ENCODE peak calls at places on chromosomes 7 and 10, in nine cellular contexts. L is ovary; Y is Panc1; M is left ventricle myocardium inferior; Z is CD4-positive, alpha-beta memory T cell; R is CD4-positive, CD25-positive, alpha-beta regulatory T cell; H is pancreas; F is kidney; K is SK-N-SH. U is an unnamed sample. For H3K4me1, the result is how much of the 10 kb centered on the place peaks cover.

GRCh38 chr10:58477122-58477521 is 35.5 kb upstream of the BICC1 start:
- DNase-seq in K (no peak), R (no peak), Z (no peak), M (peak), L (peak), Y (no peak), H (no peak), F (peak), U (peak)

GRCh38 chr7:35565927-35566326 is 129.0 kb downstream of the HERPUD2 start:
- DNase-seq in K (no peak), H (no peak), Y (no peak), Z (no peak), F (no peak), L (no peak), M (no peak), R (no peak), U (no peak)

GRCh38 chr10:5599613-5600520 is 66.5 kb downstream of the ASB13 start:
- DNase-seq in L (no peak), M (no peak), F (peak), Y (no peak), H (no peak), Z (no peak), R (no peak), K (no peak), U (peak)

GRCh38 chr7:36726806-36727503 is 2.7 kb upstream of the AOAH start:
- DNase-seq in M (no peak), Z (no peak), L (no peak), H (no peak), K (no peak), R (no peak), Y (no peak), F (no peak), U (no peak)

GRCh38 chr7:81155654-81156373 is 237.0 kb upstream of the SEMA3C start:
- DNase-seq in Z (no peak), M (no peak), K (no peak), F (no peak), R (no peak), L (no peak), H (no peak), Y (no peak), U (no peak)

GRCh38 chr10:132064082-132064755 is 1.5 kb upstream of the JAKMIP3 start:
- DNase-seq in H (no peak), L (no peak), R (no peak), Y (no peak), M (no peak), Z (no peak), F (no peak), K (no peak), U (peak)

GRCh38 chr10:13528875-13529713 is at the start of gene BEND7:
- DNase-seq in M (peak), L (peak), R (no peak), K (peak), H (peak), Y (no peak), F (peak), Z (no peak), U (no peak)

GRCh38 chr10:11875183-11875498 is 52.0 kb downstream of the PROSER2 start:
- DNase-seq in H (no peak), Y (no peak), M (no peak), K (peak), Z (no peak), F (no peak), R (no peak), L (no peak), U (peak)

GRCh38 chr10:94546058-94546595 is 539 bp downstream of the HELLS start:
- DNase-seq in F (no peak), Z (no peak), H (no peak), K (peak), Y (peak), L (no peak), R (no peak), M (no peak), U (no peak)

GRCh38 chr7:93040355-93040754 is 77.4 kb downstream of the SAMD9 start:
- DNase-seq in H (no peak), F (no peak), Y (no peak), M (peak), L (no peak), R (no peak), Z (no peak), K (no peak), U (no peak)

GRCh38 chr10:54477738-54478137 is 323.3 kb downstream of the PCDH15 start:
- DNase-seq in F (no peak), R (no peak), Y (no peak), Z (no peak), L (no peak), H (no peak), K (no peak), M (no peak), U (no peak)

GRCh38 chr7:47104206-47104549 is 477.7 kb downstream of the TNS3 start:
- DNase-seq in K (no peak), Z (no peak), R (no peak), F (no peak), H (no peak), M (no peak), Y (no peak), L (no peak), U (no peak)

GRCh38 chr7:118183254-118183585 is 744 bp upstream of the LSM8 start:
- DNase-seq in F (no peak), M (no peak), Z (no peak), Y (no peak), L (no peak), H (no peak), K (peak), R (no peak), U (no peak)

GRCh38 chr10:86102446-86102845 is 264.1 kb downstream of the GRID1 start:
- DNase-seq in L (no peak), Y (no peak), K (peak), F (no peak), Z (no peak), H (no peak), M (no peak), R (no peak), U (no peak)

GRCh38 chr7:35753761-35754603 is 46.9 kb upstream of the SEPTIN7 start:
- DNase-seq in M (peak), Z (no peak), L (peak), R (no peak), K (no peak), F (no peak), H (no peak), Y (no peak), U (no peak)

GRCh38 chr7:18458830-18459229 is 36.7 kb upstream of the HDAC9 start:
- DNase-seq in H (no peak), K (no peak), R (no peak), Z (no peak), F (no peak), M (no peak), Y (no peak), L (no peak), U (no peak)

GRCh38 chr7:151711906-151712771 is 164.8 kb downstream of the PRKAG2 start:
- DNase-seq in Y (no peak), K (no peak), Z (no peak), F (no peak), L (no peak), R (no peak), M (peak), H (no peak), U (no peak)
- H3K27ac ChIP-seq in Y (peak), K (no peak), Z (no peak), F (peak), L (no peak), R (no peak), M (peak), H (no peak), U (no peak)

GRCh38 chr7:121516791-121517305 is 120.7 kb upstream of the FAM3C start:
- DNase-seq in M (no peak), F (no peak), R (no peak), K (no peak), L (no peak), Z (no peak), Y (no peak), H (no peak), U (no peak)
- H3K4me3 ChIP-seq in M (no peak), F (no peak), R (no peak), K (no peak), L (no peak), Z (no peak), Y (no peak), H (no peak), U (no peak)

GRCh38 chr10:124606822-124607221 is 137.4 kb downstream of the FAM53B start:
- DNase-seq in Z (no peak), F (no peak), L (no peak), R (no peak), H (no peak), M (no peak), Y (no peak), K (no peak), U (no peak)

GRCh38 chr10:124605856-124606812 is 138.0 kb downstream of the FAM53B start:
- DNase-seq in K (no peak), H (no peak), Y (no peak), M (no peak), F (no peak), L (no peak), R (no peak), Z (no peak), U (no peak)

GRCh38 chr10:124607693-124608092 is 136.5 kb downstream of the FAM53B start:
- DNase-seq in R (no peak), L (no peak), M (no peak), H (no peak), K (no peak), Z (no peak), Y (no peak), F (no peak), U (no peak)

GRCh38 chr10:124609698-124610097 is 134.5 kb downstream of the FAM53B start:
- DNase-seq in R (no peak), F (no peak), K (no peak), H (no peak), Y (no peak), M (no peak), L (no peak), Z (no peak), U (no peak)

DNA sequence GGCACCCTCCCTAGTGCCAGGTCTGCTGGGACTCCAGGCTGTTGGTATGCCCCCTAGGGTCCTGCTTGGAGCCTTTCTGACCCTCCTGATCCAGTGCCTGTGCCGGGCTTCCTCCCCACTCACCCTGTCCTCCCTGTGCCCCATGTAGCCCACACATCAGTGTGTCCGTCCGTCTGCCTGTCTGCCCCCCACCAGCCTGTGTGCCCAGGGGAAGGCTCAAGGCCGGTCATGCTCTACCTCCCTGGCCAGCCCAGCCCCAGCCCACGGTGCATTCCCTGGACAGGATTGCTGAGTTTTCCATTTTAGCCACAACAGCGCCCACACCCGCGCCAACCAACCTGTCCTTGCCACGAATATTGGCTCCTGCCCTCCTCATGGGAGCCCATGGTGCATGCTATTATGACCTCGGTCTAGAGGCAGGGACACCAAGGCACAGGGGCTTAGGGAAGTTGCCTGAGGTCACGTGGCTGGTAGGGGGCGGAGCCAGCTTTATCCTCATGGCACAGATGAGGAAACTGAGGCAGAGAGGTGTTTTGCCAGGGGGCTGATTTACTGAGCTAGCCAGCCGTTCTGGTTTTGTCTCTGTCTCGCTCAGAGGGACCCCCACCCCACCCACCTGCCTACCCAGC is 136.0 kb downstream of the FAM53B start:
- DNase-seq in K (no peak), M (no peak), L (no peak), Y (no peak), R (no peak), Z (no peak), F (no peak), H (no peak), U (no peak)
- H3K4me1 ChIP-seq in K (under half), M (under half), L (under half), Y (under half), R (under half), Z (under half), F (under half), H (under half), U (under half)

DNA sequence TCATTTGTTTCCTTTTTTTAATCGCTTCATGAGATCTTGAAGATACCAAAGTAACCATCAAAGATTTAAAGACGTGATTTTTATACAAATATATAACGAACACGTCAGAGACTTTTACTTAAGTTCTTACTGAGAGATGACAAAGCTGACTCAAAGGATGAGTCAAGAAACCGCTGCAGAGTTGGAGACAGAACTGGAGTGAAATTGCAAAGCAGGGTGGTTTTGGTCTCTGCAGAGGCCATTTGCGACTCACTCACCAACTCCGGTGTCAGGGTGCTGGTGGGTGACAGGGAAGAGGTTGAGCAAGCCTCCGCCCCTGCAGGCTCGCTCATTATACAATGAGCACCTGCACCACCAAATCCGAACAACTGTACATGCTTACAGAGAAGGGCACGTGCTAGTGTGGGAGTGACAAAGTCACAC is 75.2 kb downstream of the DNAJB6 start:
- DNase-seq in K (no peak), R (peak), L (no peak), Z (no peak), H (no peak), F (peak), M (peak), Y (no peak), U (peak)
- H3K27ac ChIP-seq in K (no peak), R (peak), L (no peak), Z (peak), H (no peak), F (no peak), M (no peak), Y (no peak), U (no peak)

GRCh38 chr7:42218248-42218647 is 18.8 kb downstream of the GLI3 start:
- DNase-seq in L (no peak), Y (no peak), Z (no peak), K (no peak), F (no peak), H (no peak), M (no peak), R (no peak), U (no peak)

GRCh38 chr7:42219447-42219846 is 17.6 kb downstream of the GLI3 start:
- DNase-seq in R (no peak), K (no peak), F (no peak), L (no peak), M (no peak), H (no peak), Z (no peak), Y (no peak), U (no peak)

GRCh38 chr7:42222119-42222518 is 14.9 kb downstream of the GLI3 start:
- DNase-seq in H (no peak), M (no peak), K (no peak), F (no peak), R (no peak), Y (no peak), L (no peak), Z (no peak), U (no peak)

GRCh38 chr7:42222891-42223290 is 14.1 kb downstream of the GLI3 start:
- DNase-seq in H (no peak), F (no peak), K (no peak), Z (no peak), M (no peak), L (no peak), R (no peak), Y (no peak), U (no peak)

GRCh38 chr7:42221304-42221703 is 15.7 kb downstream of the GLI3 start:
- DNase-seq in Y (no peak), R (no peak), K (no peak), M (no peak), Z (no peak), H (no peak), F (no peak), L (no peak), U (no peak)
- H3K4me3 ChIP-seq in Y (no peak), R (no peak), K (no peak), M (no peak), Z (no peak), H (no peak), F (no peak), L (no peak), U (no peak)

GRCh38 chr10:28732091-28732490 is 54.8 kb downstream of the BAMBI start:
- DNase-seq in K (no peak), R (no peak), F (no peak), Y (no peak), H (no peak), Z (no peak), M (no peak), L (no peak), U (no peak)

GRCh38 chr10:28733647-28734046 is 56.3 kb downstream of the BAMBI start:
- DNase-seq in F (no peak), Y (no peak), H (no peak), K (no peak), L (no peak), M (no peak), R (no peak), Z (no peak), U (no peak)

GRCh38 chr10:28730031-28730778 is 52.9 kb downstream of the BAMBI start:
- DNase-seq in L (no peak), Z (no peak), R (no peak), Y (no peak), K (no peak), H (no peak), F (no peak), M (no peak), U (no peak)

GRCh38 chr10:28733245-28733644 is 55.9 kb downstream of the BAMBI start:
- DNase-seq in L (no peak), H (no peak), M (no peak), Z (no peak), Y (no peak), K (no peak), F (no peak), R (no peak), U (no peak)

GRCh38 chr10:28728396-28728795 is 51.1 kb downstream of the BAMBI start:
- DNase-seq in Z (no peak), R (no peak), M (no peak), H (no peak), Y (no peak), F (no peak), L (no peak), K (no peak), U (no peak)
- H3K4me1 ChIP-seq in Z (under half), R (under half), M (under half), H (under half), Y (under half), F (under half), L (under half), K (under half), U (under half)

GRCh38 chr10:96267234-96267705 is 4.1 kb downstream of the BLNK start:
- DNase-seq in Z (no peak), R (no peak), K (no peak), M (no peak), Y (no peak), F (no peak), H (no peak), L (no peak), U (no peak)

GRCh38 chr10:96264938-96265337 is 6.4 kb downstream of the BLNK start:
- DNase-seq in K (no peak), H (no peak), R (no peak), M (no peak), F (no peak), L (no peak), Z (no peak), Y (no peak), U (no peak)

GRCh38 chr10:96263684-96264083 is 7.7 kb downstream of the BLNK start:
- DNase-seq in R (no peak), F (no peak), Y (no peak), K (no peak), M (no peak), Z (no peak), L (no peak), H (no peak), U (no peak)

GRCh38 chr10:96268341-96268909 is 2.9 kb downstream of the BLNK start:
- DNase-seq in F (no peak), K (no peak), L (no peak), H (no peak), R (no peak), M (no peak), Z (no peak), Y (no peak), U (no peak)

DNA sequence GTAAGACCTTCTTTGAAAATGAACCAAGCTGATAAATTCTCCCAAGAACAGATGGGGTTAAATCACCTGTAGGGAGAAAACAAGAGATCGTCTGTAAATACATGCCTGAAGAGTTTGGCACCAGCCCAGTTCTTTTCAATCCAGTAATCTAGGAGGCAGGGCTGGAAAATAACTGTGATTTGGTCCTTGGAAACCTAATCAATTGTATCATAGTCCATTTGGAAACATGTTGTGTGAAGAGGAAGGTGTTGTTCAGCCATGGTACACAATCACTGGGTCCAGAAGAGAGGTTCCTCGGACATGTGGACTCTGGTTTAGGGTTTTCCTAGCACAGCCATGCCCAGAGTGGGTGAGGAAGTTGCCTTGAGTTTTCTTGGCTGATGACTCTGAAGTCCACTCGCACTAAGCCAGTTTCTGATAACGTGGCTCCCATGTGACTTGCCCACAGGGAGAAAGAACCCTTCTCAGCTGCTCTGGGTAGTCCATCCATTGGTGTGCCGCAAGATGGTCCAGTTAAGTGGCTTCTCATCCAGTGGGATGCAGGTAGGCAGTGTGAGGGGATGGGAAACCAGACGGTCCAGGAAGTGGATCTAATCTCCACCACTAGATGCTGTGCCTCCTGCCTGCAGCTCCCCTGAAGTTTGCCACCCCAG is 5.1 kb downstream of the BLNK start:
- DNase-seq in H (no peak), K (no peak), Y (no peak), L (no peak), Z (no peak), M (no peak), F (no peak), R (no peak), U (no peak)
- H3K27ac ChIP-seq in H (no peak), K (no peak), Y (no peak), L (no peak), Z (no peak), M (no peak), F (no peak), R (no peak), U (no peak)

DNA sequence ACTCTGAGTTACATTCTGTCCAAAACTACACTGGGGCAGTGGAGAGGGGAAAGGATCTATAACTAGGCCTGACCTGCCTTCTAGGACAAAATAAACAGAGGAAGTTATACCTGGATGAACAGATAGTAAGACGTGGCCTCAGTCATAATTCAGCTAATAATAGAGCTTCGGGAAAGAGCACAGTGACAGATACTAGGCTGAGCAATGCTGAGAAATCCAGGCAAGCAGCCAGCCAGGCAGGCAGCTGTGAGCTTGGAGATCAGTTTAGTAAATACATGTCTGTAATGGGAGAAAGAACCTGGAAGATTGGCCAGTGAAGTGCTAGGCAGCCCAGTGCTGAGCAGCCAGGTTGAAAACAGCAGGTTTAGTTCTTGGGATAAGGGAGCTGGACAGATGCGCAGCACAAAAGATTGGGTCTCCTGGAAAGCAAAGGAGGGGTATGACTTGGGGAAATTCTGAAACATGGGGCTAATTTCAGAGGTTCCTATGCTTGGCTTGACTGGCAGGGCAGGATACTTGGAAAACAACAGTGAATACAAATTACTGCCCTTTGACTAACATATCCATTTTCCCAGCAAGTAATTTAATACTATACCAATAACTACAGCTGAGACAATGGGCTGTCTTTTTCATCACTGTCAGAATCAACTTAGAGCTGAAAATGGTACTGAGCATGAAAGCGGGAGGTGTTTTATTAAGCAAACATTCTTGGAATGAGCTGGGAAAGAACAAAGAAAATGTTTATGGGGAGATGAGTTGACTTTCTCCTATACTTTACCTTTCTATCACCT is 140.8 kb downstream of the DGKB start:
- DNase-seq in Z (no peak), F (no peak), M (peak), Y (no peak), H (peak), L (peak), R (no peak), K (no peak), U (no peak)
- H3K4me3 ChIP-seq in Z (no peak), F (no peak), M (no peak), Y (no peak), H (no peak), L (no peak), R (no peak), K (no peak), U (no peak)